ENCODE peak calls at places on chromosomes 1 and 21, in six cellular contexts. Q is activated gamma-delta T cell treated with anti-CD3 and anti-CD28 coated beads, Interleukin-2, amount 50 U/mL, for 16 hours; W is cardiac muscle cell; B is brain microvascular endothelial cell; S is posterior cingulate gyrus; D is stimulated activated CD4-positive, alpha-beta T cell treated with anti-CD3 and anti-CD28 coated beads, Interleukin-15, amount 100 ng/mL, for 1 hour. T is an unnamed sample.
A peak's percentile ranks its signal among the peaks of the same experiment; 100 is the strongest.

GRCh38 chr1:149936992-149937705 is 470 bp upstream of the MTMR11 start:
- DNase-seq in B (no peak), W (peak; percentile 38), D (no peak), Q (no peak), S (peak; percentile 41), T (no peak)

GRCh38 chr1:147292635-147293251 is 50.3 kb downstream of the CHD1L start:
- DNase-seq in S (no peak), Q (no peak), B (peak; percentile 96), W (peak; percentile 71), D (no peak), T (no peak)

GRCh38 chr1:150210741-150211140 is 25.2 kb downstream of the ANP32E start:
- DNase-seq in S (no peak), W (no peak), B (no peak), D (no peak), Q (no peak), T (no peak)

GRCh38 chr21:28442624-28443023 is 550.1 kb downstream of the LTN1 start:
- DNase-seq in W (peak; percentile 61), S (no peak), Q (no peak), B (peak; percentile 65), D (no peak), T (no peak)

GRCh38 chr1:147201276-147201675 is 23.9 kb downstream of the FMO5 start:
- DNase-seq in S (no peak), W (no peak), D (no peak), Q (no peak), B (no peak), T (no peak)

GRCh38 chr1:160747717-160748116 is 8.7 kb downstream of the SLAMF7 start:
- DNase-seq in B (no peak), W (no peak), Q (no peak), D (no peak), S (no peak), T (no peak)

GRCh38 chr1:240309804-240310203 is 218.1 kb downstream of the FMN2 start:
- DNase-seq in B (no peak), S (no peak), W (no peak), D (no peak), Q (no peak), T (no peak)

GRCh38 chr1:109490029-109490933 is 3.6 kb upstream of the CYB561D1 start:
- DNase-seq in B (peak; percentile 62), D (peak; percentile 49), S (peak; percentile 88), Q (peak; percentile 70), W (peak; percentile 77), T (peak; percentile 29)

GRCh38 chr1:24705260-24706073 is 39.8 kb upstream of the CLIC4 start:
- DNase-seq in S (peak; percentile 71), W (peak; percentile 98), D (no peak), Q (no peak), B (peak; percentile 84), T (peak; percentile 53)

GRCh38 chr1:234585333-234586055 is 24.5 kb downstream of the IRF2BP2 start:
- DNase-seq in Q (no peak), W (peak; percentile 37), S (no peak), D (no peak), B (peak; percentile 61), T (no peak)

GRCh38 chr21:42745511-42746239 is 92.3 kb downstream of the PDE9A start:
- DNase-seq in W (no peak), S (no peak), B (no peak), Q (no peak), D (no peak), T (no peak)

GRCh38 chr1:153366261-153366660 is 8.6 kb downstream of the S100A9 start:
- DNase-seq in Q (no peak), S (no peak), B (no peak), W (no peak), D (no peak), T (no peak)

GRCh38 chr1:234262754-234263105 is 110.5 kb upstream of the COA6 start:
- DNase-seq in B (no peak), D (no peak), Q (no peak), W (no peak), S (no peak), T (no peak)

GRCh38 chr21:39048574-39048973 is 134.7 kb downstream of the PSMG1 start:
- DNase-seq in B (peak; percentile 43), Q (no peak), D (no peak), W (peak; percentile 78), S (no peak), T (no peak)

GRCh38 chr1:182752077-182752826 is 37.3 kb upstream of the NPL start:
- DNase-seq in S (peak; percentile 4), W (peak; percentile 10), D (no peak), Q (no peak), B (no peak), T (peak; percentile 61)

GRCh38 chr21:31045841-31046240 is 7.6 kb upstream of the KRTAP19-8 start:
- DNase-seq in S (peak; percentile 19), W (no peak), D (no peak), Q (no peak), B (no peak), T (no peak)

GRCh38 chr1:205237526-205238484 is 10.1 kb downstream of the TMCC2 start:
- DNase-seq in B (no peak), Q (no peak), D (peak; percentile 28), S (no peak), W (no peak), T (no peak)

GRCh38 chr1:41537788-41538351 is 53.4 kb upstream of the EDN2 start:
- DNase-seq in Q (no peak), D (no peak), B (peak; percentile 85), W (peak; percentile 80), S (no peak), T (no peak)

GRCh38 chr1:21734526-21734925 is 48.4 kb downstream of the USP48 start:
- DNase-seq in W (no peak), B (no peak), Q (no peak), S (no peak), D (no peak), T (no peak)

GRCh38 chr1:192657760-192658159 is 21.8 kb downstream of the RGS13 start:
- DNase-seq in D (no peak), B (no peak), S (no peak), Q (no peak), W (no peak), T (no peak)

GRCh38 chr21:45557611-45558043 is 15.4 kb upstream of the SLC19A1 start:
- DNase-seq in B (no peak), W (no peak), Q (no peak), S (no peak), D (no peak), T (no peak)

T was measured in amygdala.